ENCODE peak calls at places on chromosomes 3 and 15, in ten cellular contexts. P, W, Y, U, B, M, H, V, G and R are unnamed samples.

GRCh38 chr3:175107231-175107630 is 248.1 kb downstream of the NAALADL2 start:
- DNase-seq in P (no peak), W (no peak), Y (no peak), U (peak; percentile 69), B (no peak), M (no peak), H (no peak), V (no peak), G (no peak), R (no peak)

GRCh38 chr3:72274511-72275295 is 489.8 kb upstream of the PROK2 start:
- DNase-seq in P (no peak), W (peak; percentile 74), Y (no peak), U (peak; percentile 88), B (peak; percentile 67), M (peak; percentile 24), H (no peak), V (peak; percentile 93), G (peak; percentile 85), R (no peak)

GRCh38 chr3:194573680-194574437 is 59.4 kb downstream of the TMEM44 start:
- DNase-seq in P (peak; percentile 59), W (no peak), Y (no peak), U (peak; percentile 70), B (peak; percentile 68), M (peak; percentile 53), H (peak; percentile 11), V (peak; percentile 65), G (peak; percentile 70), R (peak; percentile 17)

GRCh38 chr3:8336456-8336855 is 165.2 kb upstream of the LMCD1 start:
- DNase-seq in P (peak; percentile 4), W (no peak), Y (no peak), U (no peak), B (no peak), M (no peak), H (no peak), V (no peak), G (no peak), R (no peak)

GRCh38 chr3:38960953-38961622 is 90.7 kb downstream of the SCN11A start:
- DNase-seq in P (peak; percentile 54), W (peak; percentile 11), Y (no peak), U (peak; percentile 74), B (peak; percentile 54), M (no peak), H (peak; percentile 12), V (peak; percentile 54), G (peak; percentile 56), R (no peak)

GRCh38 chr3:62625278-62625677 is 249.9 kb downstream of the CADPS start:
- DNase-seq in P (no peak), W (no peak), Y (no peak), U (no peak), B (no peak), M (no peak), H (no peak), V (no peak), G (no peak), R (no peak)

GRCh38 chr3:194253270-194253669 is 97.9 kb downstream of the CPN2 start:
- DNase-seq in P (no peak), W (no peak), Y (no peak), U (no peak), B (no peak), M (no peak), H (no peak), V (no peak), G (no peak), R (no peak)

GRCh38 chr15:23588268-23588667 is 22.8 kb downstream of the MKRN3 start:
- DNase-seq in P (no peak), W (no peak), Y (no peak), U (no peak), B (no peak), M (no peak), H (no peak), V (no peak), G (no peak), R (no peak)

GRCh38 chr3:152738656-152739055 is 96.3 kb upstream of the P2RY1 start:
- DNase-seq in P (no peak), W (no peak), Y (no peak), U (peak; percentile 74), B (no peak), M (no peak), H (no peak), V (peak; percentile 35), G (peak; percentile 60), R (no peak)

GRCh38 chr3:197737319-197737649 is 580 bp upstream of the RUBCN start:
- DNase-seq in P (peak; percentile 24), W (no peak), Y (no peak), U (no peak), B (no peak), M (no peak), H (no peak), V (no peak), G (no peak), R (no peak)

GRCh38 chr15:56659197-56659596 is 74.1 kb downstream of the ZNF280D start:
- DNase-seq in P (no peak), W (no peak), Y (no peak), U (no peak), B (no peak), M (no peak), H (no peak), V (no peak), G (no peak), R (no peak)

GRCh38 chr3:115146032-115146417 is 1.1 kb downstream of the ZBTB20 start:
- DNase-seq in P (peak; percentile 81), W (peak; percentile 59), Y (peak; percentile 13), U (peak; percentile 89), B (peak; percentile 72), M (peak; percentile 31), H (peak; percentile 44), V (peak; percentile 74), G (peak; percentile 70), R (no peak)

GRCh38 chr15:88994286-88994685 is 81.1 kb upstream of the MFGE8 start:
- DNase-seq in P (no peak), W (no peak), Y (no peak), U (peak; percentile 41), B (no peak), M (no peak), H (no peak), V (peak; percentile 61), G (no peak), R (no peak)

GRCh38 chr3:7630925-7631324 is 770.0 kb downstream of the GRM7 start:
- DNase-seq in P (no peak), W (no peak), Y (no peak), U (peak; percentile 55), B (no peak), M (peak; percentile 30), H (no peak), V (no peak), G (peak; percentile 40), R (no peak)

GRCh38 chr3:117719316-117719926 is 1009.8 kb downstream of the TUSC7 start:
- DNase-seq in P (peak; percentile 32), W (no peak), Y (no peak), U (peak; percentile 52), B (peak; percentile 30), M (no peak), H (no peak), V (peak; percentile 31), G (peak; percentile 63), R (no peak)